ENCODE peak calls at places on chromosome 5, in five cellular contexts. O, U, W, G and R are unnamed samples. For H3K4me1, the result is how much of the 10 kb centered on the place peaks cover.

GRCh38 chr5:37208883-37209808 is 40.0 kb downstream of the CPLANE1 start:
- DNase-seq in O (no peak), U (no peak), W (peak), G (no peak), R (peak)

GRCh38 chr5:143349127-143349526 is 54.4 kb downstream of the NR3C1 start:
- DNase-seq in O (no peak), U (no peak), W (no peak), G (no peak), R (peak)

GRCh38 chr5:98798371-98798770 is 24.9 kb downstream of the RGMB start:
- DNase-seq in O (no peak), U (no peak), W (no peak), G (no peak), R (peak)

GRCh38 chr5:72288923-72289322 is 31.1 kb downstream of the MRPS27 start:
- DNase-seq in O (no peak), U (no peak), W (no peak), G (no peak), R (no peak)

GRCh38 chr5:126988021-126988569 is 42.3 kb downstream of the MARCHF3 start:
- DNase-seq in O (no peak), U (peak), W (no peak), G (no peak), R (no peak)

GRCh38 chr5:8644377-8644776 is 775.4 kb downstream of the MTRR start:
- DNase-seq in O (no peak), U (no peak), W (no peak), G (no peak), R (no peak)

GRCh38 chr5:170597876-170598275 is 94.1 kb downstream of the KCNIP1 start:
- DNase-seq in O (no peak), U (no peak), W (no peak), G (no peak), R (peak)

GRCh38 chr5:169343761-169344160 is 42.8 kb upstream of the SLIT3 start:
- DNase-seq in O (no peak), U (no peak), W (no peak), G (no peak), R (no peak)

GRCh38 chr5:1930880-1931589 is 48.3 kb upstream of the IRX4 start:
- DNase-seq in O (no peak), U (no peak), W (peak), G (no peak), R (peak)

GRCh38 chr5:122262107-122262506 is 49.9 kb upstream of the SNCAIP start:
- DNase-seq in O (no peak), U (no peak), W (no peak), G (no peak), R (peak)

GRCh38 chr5:179142434-179143198 is 82.4 kb downstream of the ZNF354C start:
- DNase-seq in O (no peak), U (no peak), W (no peak), G (no peak), R (peak)

GRCh38 chr5:39079147-39079546 is 4.9 kb upstream of the RICTOR start:
- DNase-seq in O (no peak), U (no peak), W (no peak), G (no peak), R (no peak)

GRCh38 chr5:163619951-163620350 is 114.5 kb downstream of the MAT2B start:
- DNase-seq in O (no peak), U (no peak), W (no peak), G (no peak), R (no peak)

GRCh38 chr5:106376522-106376921 is 1294.2 kb downstream of the EFNA5 start:
- DNase-seq in O (no peak), U (no peak), W (no peak), G (no peak), R (peak)

GRCh38 chr5:173800340-173800739 is 87.8 kb upstream of the CPEB4 start:
- DNase-seq in O (no peak), U (no peak), W (no peak), G (no peak), R (no peak)

GRCh38 chr5:35151151-35151920 is 79.0 kb downstream of the PRLR start:
- DNase-seq in O (no peak), U (no peak), W (no peak), G (no peak), R (peak)

GRCh38 chr5:171419663-171420428 is 399 bp downstream of the FGF18 start:
- DNase-seq in O (no peak), U (no peak), W (no peak), G (no peak), R (peak)

GRCh38 chr5:158935215-158935614 is 164.5 kb downstream of the EBF1 start:
- DNase-seq in O (no peak), U (no peak), W (no peak), G (no peak), R (no peak)
- H3K4me1 ChIP-seq in O (under half), U (under half), W (under half), G (under half), R (under half)

DNA sequence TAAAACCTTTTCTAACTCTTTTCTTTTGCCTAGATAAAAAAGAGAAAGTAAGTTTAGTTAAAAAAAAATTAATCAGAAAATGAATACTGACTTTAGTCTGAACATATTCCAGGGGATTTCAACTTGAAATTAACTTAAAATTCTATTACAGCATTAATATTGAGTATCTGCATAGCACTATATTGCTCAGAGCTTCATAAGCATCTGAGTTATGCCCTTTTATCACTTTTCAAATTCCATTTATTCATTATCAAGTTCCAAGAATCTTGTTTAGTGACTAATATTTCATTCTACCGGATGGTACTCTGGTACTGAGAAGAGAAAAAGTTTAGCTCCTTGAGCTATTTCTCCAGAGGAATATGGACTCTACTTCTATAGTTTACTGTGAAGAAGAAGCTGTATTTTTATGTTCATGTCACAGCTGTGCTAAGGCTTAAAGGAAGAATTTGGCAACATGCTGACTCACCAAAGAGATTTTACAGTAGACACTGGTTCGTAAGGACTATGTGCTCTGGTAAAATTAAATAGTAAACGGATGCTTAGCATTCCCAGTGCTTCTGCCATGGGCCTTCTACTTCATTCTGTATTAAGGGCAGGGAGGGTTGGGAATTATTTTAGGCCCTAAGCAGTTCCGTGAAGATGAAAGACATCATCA is 285.2 kb upstream of the SEMA6A start:
- DNase-seq in O (no peak), U (no peak), W (no peak), G (no peak), R (no peak)
- H3K4me1 ChIP-seq in O (under half), U (under half), W (under half), G (under half), R (under half)

DNA sequence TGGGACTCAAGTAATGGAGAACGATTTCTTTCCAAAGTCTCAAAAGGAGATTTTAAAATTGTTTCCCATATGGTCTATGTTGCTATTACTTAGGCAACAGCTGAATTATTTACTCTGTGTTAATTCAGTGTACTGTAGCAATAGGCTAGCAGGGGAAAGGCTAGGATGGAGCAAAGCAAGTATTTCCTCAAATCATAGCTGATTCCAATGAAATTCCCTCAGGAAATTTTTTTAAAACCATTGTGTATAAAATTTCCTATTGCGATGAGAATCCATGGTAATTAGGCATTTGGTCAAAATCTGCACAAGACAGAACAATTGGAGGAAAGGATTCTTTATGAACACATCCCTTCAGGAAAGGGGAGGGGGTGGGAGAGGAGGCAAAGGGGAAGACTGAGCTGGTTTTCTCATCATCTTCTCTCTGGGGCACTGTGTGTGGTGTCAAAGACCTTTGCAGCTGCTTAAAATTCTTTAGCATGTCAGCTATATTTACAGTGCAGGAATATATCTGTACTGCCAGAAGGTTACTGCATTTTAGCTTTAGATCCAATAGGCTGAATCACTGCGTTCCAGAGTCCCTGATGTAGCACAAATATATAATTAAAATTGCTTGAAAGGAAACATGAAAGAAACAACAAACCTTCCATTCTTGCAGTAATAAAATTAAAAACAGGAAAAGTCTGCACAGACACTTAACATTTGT is 95.3 kb downstream of the ZNF608 start:
- DNase-seq in O (no peak), U (peak), W (no peak), G (no peak), R (no peak)
- H3K4me1 ChIP-seq in O (under half), U (half or more), W (half or more), G (under half), R (under half)

DNA sequence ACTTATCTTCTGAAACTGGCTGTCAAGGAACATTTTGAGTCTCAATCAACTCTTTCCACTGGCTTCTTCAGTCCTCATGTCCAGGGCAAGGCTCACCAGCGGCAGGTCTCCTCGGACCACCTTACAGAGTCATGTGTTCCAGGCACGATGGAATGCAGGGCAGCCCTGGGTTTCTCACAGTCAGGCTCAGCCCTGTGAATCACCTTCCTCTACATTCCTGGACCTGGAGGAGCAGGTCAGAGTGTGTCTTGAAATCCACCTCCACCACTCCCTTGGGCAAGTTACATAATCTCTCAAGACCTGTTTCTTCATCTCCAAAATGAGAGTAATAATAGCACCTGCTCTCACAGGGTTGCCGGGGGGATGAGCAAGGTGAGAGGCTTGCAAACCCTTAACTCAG is 16.0 kb downstream of the ENC1 start:
- DNase-seq in O (no peak), U (no peak), W (peak), G (no peak), R (no peak)
- H3K4me1 ChIP-seq in O (under half), U (under half), W (under half), G (under half), R (under half)